ENCODE peak calls at places on chromosomes 5 and 9, in ten cellular contexts. G is psoas muscle; A is CD8-positive, alpha-beta memory T cell; V is endodermal cell; R is heart right ventricle; C is colonic mucosa; D is transverse colon; K is Karpas-422; Q is adrenal gland; B is ovary. M is an unnamed sample. For H3K36me3, the result is how much of the 10 kb centered on the place peaks cover.

GRCh38 chr9:93025736-93026135 is 32.8 kb upstream of the SUSD3 start:
- DNase-seq in Q (no peak), B (no peak), V (no peak), D (no peak), G (no peak), A (no peak), C (no peak), R (no peak), K (no peak), M (no peak)

GRCh38 chr9:79015951-79016350 is 555.8 kb upstream of the TLE4 start:
- DNase-seq in Q (no peak), G (no peak), A (no peak), B (no peak), D (no peak), K (no peak), C (no peak), R (no peak), V (no peak), M (no peak)

GRCh38 chr5:110339399-110339798 is 387.1 kb downstream of the TMEM232 start:
- DNase-seq in A (no peak), D (no peak), B (no peak), G (no peak), V (no peak), R (no peak), K (no peak), Q (no peak), C (no peak), M (no peak)

GRCh38 chr9:4073371-4073770 is 226.5 kb downstream of the GLIS3 start:
- DNase-seq in G (no peak), Q (no peak), A (no peak), C (no peak), K (peak), V (peak), D (no peak), B (no peak), R (no peak), M (no peak)

GRCh38 chr5:67807116-67807888 is 408.3 kb upstream of the PIK3R1 start:
- DNase-seq in G (no peak), B (no peak), A (no peak), K (no peak), Q (no peak), V (no peak), C (no peak), D (no peak), R (no peak), M (no peak)

GRCh38 chr5:38547257-38547656 is 9.2 kb downstream of the LIFR start:
- DNase-seq in D (no peak), G (no peak), V (no peak), A (no peak), B (no peak), Q (no peak), C (no peak), R (no peak), K (no peak), M (no peak)

GRCh38 chr5:142784405-142784955 is 14.3 kb downstream of the ARHGAP26 start:
- DNase-seq in R (no peak), D (no peak), K (no peak), Q (no peak), G (no peak), C (no peak), V (no peak), A (no peak), B (no peak), M (no peak)

GRCh38 chr5:31194458-31194808 is 947 bp downstream of the CDH6 start:
- DNase-seq in R (no peak), Q (no peak), B (no peak), D (no peak), G (no peak), V (no peak), C (no peak), K (no peak), A (no peak), M (no peak)

GRCh38 chr5:64666058-64666457 is 24.2 kb upstream of the SHISAL2B start:
- DNase-seq in Q (no peak), A (no peak), K (no peak), D (no peak), R (no peak), V (peak), G (no peak), B (no peak), C (no peak), M (no peak)

GRCh38 chr5:100900142-100900795 is 2.8 kb downstream of the ST8SIA4 start:
- DNase-seq in R (peak), K (peak), D (peak), A (no peak), Q (no peak), B (no peak), V (peak), C (peak), G (peak), M (peak)

GRCh38 chr5:2330731-2331130 is 420.7 kb downstream of the IRX2 start:
- DNase-seq in A (no peak), C (no peak), D (no peak), G (no peak), V (no peak), R (no peak), K (no peak), Q (no peak), B (no peak), M (no peak)

GRCh38 chr5:116455061-116455460 is 119.6 kb downstream of the SEMA6A start:
- DNase-seq in D (no peak), B (no peak), G (no peak), Q (no peak), K (no peak), V (no peak), A (no peak), C (no peak), R (no peak), M (no peak)

GRCh38 chr5:127022846-127023245 is 7.5 kb downstream of the MARCHF3 start:
- DNase-seq in B (no peak), D (no peak), G (no peak), R (no peak), K (no peak), V (no peak), A (no peak), C (no peak), Q (no peak), M (no peak)

GRCh38 chr9:21660976-21661375 is 141.5 kb upstream of the MTAP start:
- DNase-seq in B (no peak), C (no peak), A (no peak), Q (no peak), K (no peak), D (no peak), R (no peak), V (no peak), G (no peak), M (no peak)

GRCh38 chr9:3794005-3794404 is 268.2 kb upstream of the RFX3 start:
- DNase-seq in D (no peak), K (no peak), Q (no peak), R (no peak), A (no peak), B (no peak), C (no peak), V (no peak), G (no peak), M (no peak)

GRCh38 chr9:97475079-97475478 is 26.4 kb upstream of the TMOD1 start:
- DNase-seq in D (no peak), R (no peak), Q (no peak), C (no peak), B (no peak), A (no peak), V (no peak), G (no peak), K (no peak), M (no peak)

GRCh38 chr9:91433180-91433579 is 9.5 kb upstream of the NFIL3 start:
- DNase-seq in V (no peak), D (no peak), G (no peak), A (no peak), C (peak), R (no peak), K (peak), B (no peak), Q (peak), M (no peak)

GRCh38 chr5:136047858-136048257 is 19.1 kb downstream of the TGFBI start:
- DNase-seq in B (no peak), G (peak), Q (peak), A (no peak), D (peak), R (no peak), V (peak), K (no peak), C (no peak), M (no peak)

GRCh38 chr9:137588891-137589290 is 1.4 kb downstream of the ZMYND19 start:
- DNase-seq in C (no peak), B (no peak), D (no peak), A (no peak), R (no peak), K (no peak), Q (no peak), G (no peak), V (peak), M (no peak)
- H3K36me3 ChIP-seq in C (under half), B (under half), D (under half), A (under half), R (under half), K (under half), Q (under half), G (under half), V (under half), M (under half)

GRCh38 chr9:124297553-124297905 is 39.8 kb downstream of the NEK6 start:
- DNase-seq in D (peak), B (peak), R (peak), C (no peak), V (peak), Q (peak), G (peak), K (no peak), A (no peak), M (no peak)
- H3K27ac ChIP-seq in D (peak), B (no peak), R (no peak), C (no peak), V (no peak), Q (no peak), G (no peak), K (peak), A (no peak), M (peak)

GRCh38 chr9:128333368-128333969 is 6.9 kb upstream of the SLC27A4 start:
- DNase-seq in A (no peak), Q (no peak), V (no peak), B (no peak), C (no peak), K (peak), R (no peak), G (no peak), D (no peak), M (no peak)
- H3K36me3 ChIP-seq in A (under half), Q (under half), V (under half), B (under half), C (under half), K (under half), R (half or more), G (under half), D (under half), M (under half)

GRCh38 chr5:148829248-148829594 is 2.8 kb downstream of the ADRB2 start:
- DNase-seq in A (no peak), K (peak), G (no peak), B (no peak), Q (no peak), D (no peak), V (no peak), C (no peak), R (no peak), M (no peak)
- H3K27ac ChIP-seq in A (peak), K (peak), G (peak), B (no peak), Q (no peak), D (peak), V (no peak), C (no peak), R (peak), M (no peak)

DNA sequence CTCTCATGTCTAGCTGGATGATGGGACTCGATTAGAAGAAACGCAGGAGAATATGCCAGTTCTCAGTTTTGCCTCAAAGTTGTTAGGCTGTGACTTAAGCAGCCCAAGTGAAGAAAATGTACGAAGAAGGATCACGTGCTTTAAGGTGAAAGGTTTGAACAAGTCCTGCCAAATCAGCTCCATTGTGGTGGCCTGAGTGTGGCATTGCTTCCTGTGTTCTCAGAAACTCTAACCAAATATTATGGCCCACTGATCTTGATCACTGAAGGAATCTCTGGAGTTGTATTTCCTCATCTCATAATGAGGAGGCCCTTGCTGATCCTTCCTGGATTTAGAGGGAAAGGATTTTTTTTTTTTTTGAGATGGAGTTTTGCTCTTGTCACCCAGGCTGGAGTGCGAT is 44.0 kb downstream of the OTULIN start:
- DNase-seq in B (no peak), R (no peak), G (no peak), C (no peak), K (no peak), A (no peak), Q (no peak), V (no peak), D (no peak), M (no peak)
- H3K36me3 ChIP-seq in B (under half), R (half or more), G (half or more), C (under half), K (under half), A (under half), Q (under half), V (half or more), D (under half), M (half or more)

GRCh38 chr9:14323083-14323968 is 9.4 kb upstream of the NFIB start:
- DNase-seq in C (no peak), G (no peak), D (no peak), Q (no peak), R (no peak), K (no peak), A (no peak), V (no peak), B (no peak), M (no peak)
- H3K27ac ChIP-seq in C (peak), G (peak), D (peak), Q (peak), R (peak), K (peak), A (peak), V (peak), B (peak), M (peak)

GRCh38 chr5:79617539-79617938 is 5.3 kb downstream of the TENT2 start:
- DNase-seq in V (no peak), B (no peak), A (no peak), G (no peak), R (no peak), Q (no peak), D (no peak), K (no peak), C (no peak), M (no peak)
- H3K36me3 ChIP-seq in V (half or more), B (under half), A (under half), G (half or more), R (half or more), Q (under half), D (half or more), K (half or more), C (under half), M (under half)